ENCODE peak calls at places on chromosomes 7 and 10, in ten cellular contexts. P is stimulated activated effector memory CD8-positive, alpha-beta T cell treated with anti-CD3 and anti-CD28 coated beads, Interleukin-12 subunit alpha, Interleukin-12 subunit beta, amount 100 ng/mL, for 72 hours; A is WTC11; Z is body of pancreas; W is cardiac fibroblast; X is nephron progenitor cell; H is stimulated activated CD8-positive, alpha-beta memory T cell treated with anti-CD3 and anti-CD28 coated beads, Interleukin-2, amount 100 ng/mL, for 48 hours; U is ACHN; M is iPS-NIHi11; O is activated CD8-positive, alpha-beta memory T cell treated with anti-CD3 and anti-CD28 coated beads for 24 hours. F is an unnamed sample.

GRCh38 chr7:20508109-20508508 is 107.4 kb upstream of the ABCB5 start:
- DNase-seq in P (no peak), A (no peak), Z (no peak), W (peak), X (no peak), H (no peak), U (no peak), M (peak), O (no peak), F (no peak)

GRCh38 chr7:130087364-130087763 is 17.0 kb downstream of the KLHDC10 start:
- DNase-seq in P (no peak), A (no peak), Z (no peak), W (no peak), X (no peak), H (no peak), U (no peak), M (no peak), O (no peak), F (no peak)

GRCh38 chr10:118873738-118874105 is 119.0 kb upstream of the CACUL1 start:
- DNase-seq in P (no peak), A (no peak), Z (no peak), W (no peak), X (no peak), H (no peak), U (peak), M (no peak), O (no peak), F (no peak)

GRCh38 chr7:94451276-94451675 is 56.6 kb downstream of the COL1A2 start:
- DNase-seq in P (no peak), A (no peak), Z (no peak), W (no peak), X (peak), H (no peak), U (no peak), M (no peak), O (no peak), F (no peak)

GRCh38 chr7:93921190-93921585 is 347 bp upstream of the GNG11 start:
- DNase-seq in P (no peak), A (no peak), Z (no peak), W (no peak), X (no peak), H (no peak), U (no peak), M (no peak), O (no peak), F (no peak)

GRCh38 chr7:13279854-13280435 is 592.5 kb downstream of the ARL4A start:
- DNase-seq in P (no peak), A (no peak), Z (no peak), W (peak), X (no peak), H (no peak), U (peak), M (no peak), O (no peak), F (no peak)

GRCh38 chr7:117338020-117338419 is 15.2 kb upstream of the WNT2 start:
- DNase-seq in P (no peak), A (no peak), Z (no peak), W (peak), X (no peak), H (no peak), U (no peak), M (no peak), O (no peak), F (no peak)

GRCh38 chr7:15158141-15158810 is 255.7 kb upstream of the DGKB start:
- DNase-seq in P (no peak), A (no peak), Z (no peak), W (peak), X (no peak), H (no peak), U (no peak), M (no peak), O (no peak), F (no peak)

GRCh38 chr10:78752708-78753107 is 316.1 kb upstream of the ZMIZ1 start:
- DNase-seq in P (no peak), A (no peak), Z (no peak), W (no peak), X (no peak), H (no peak), U (no peak), M (no peak), O (no peak), F (no peak)

GRCh38 chr10:70596110-70596798 is 6.3 kb downstream of the PRF1 start:
- DNase-seq in P (no peak), A (no peak), Z (no peak), W (no peak), X (no peak), H (no peak), U (no peak), M (no peak), O (peak), F (no peak)

GRCh38 chr7:121037828-121038716 is 49.6 kb downstream of the CPED1 start:
- DNase-seq in P (no peak), A (no peak), Z (no peak), W (no peak), X (no peak), H (no peak), U (no peak), M (no peak), O (no peak), F (no peak)

GRCh38 chr7:131242123-131242650 is 85.5 kb upstream of the MKLN1 start:
- DNase-seq in P (no peak), A (no peak), Z (no peak), W (no peak), X (no peak), H (no peak), U (no peak), M (no peak), O (peak), F (no peak)

GRCh38 chr7:156034397-156034796 is 222.1 kb upstream of the SHH start:
- DNase-seq in P (no peak), A (no peak), Z (no peak), W (no peak), X (no peak), H (no peak), U (no peak), M (no peak), O (no peak), F (no peak)

F was measured in upper lobe of left lung.